ENCODE peak calls at places on chromosomes 16 and 17, in seven cellular contexts. One of them, this sample, is unnamed. For H3K36me3, the result is how much of the 10 kb centered on the place peaks cover.

GRCh38 chr16:63187638-63188037 is 1151.4 kb upstream of the CDH8 start:
- DNase-seq in GM23338: no peak
- DNase-seq in GM12878: no peak
- DNase-seq in spleen: no peak
- DNase-seq in sigmoid colon: no peak
- DNase-seq in transverse colon: no peak
- DNase-seq in SK-N-SH: no peak
- DNase-seq in this sample: no peak

GRCh38 chr16:28879261-28879840 is 1.1 kb downstream of the ATP2A1 start:
- DNase-seq in GM23338: no peak
- DNase-seq in GM12878: no peak
- DNase-seq in spleen: no peak
- DNase-seq in sigmoid colon: no peak
- DNase-seq in transverse colon: peak
- DNase-seq in SK-N-SH: no peak
- DNase-seq in this sample: no peak

GRCh38 chr16:29198231-29198630 is 208.3 kb downstream of the NPIPB11 start:
- DNase-seq in GM23338: no peak
- DNase-seq in GM12878: no peak
- DNase-seq in spleen: no peak
- DNase-seq in sigmoid colon: no peak
- DNase-seq in transverse colon: peak
- DNase-seq in SK-N-SH: no peak
- DNase-seq in this sample: peak

GRCh38 chr16:23876256-23876896 is 40.6 kb downstream of the PRKCB start:
- DNase-seq in GM23338: no peak
- DNase-seq in GM12878: no peak
- DNase-seq in spleen: no peak
- DNase-seq in sigmoid colon: no peak
- DNase-seq in transverse colon: no peak
- DNase-seq in SK-N-SH: no peak
- DNase-seq in this sample: no peak

GRCh38 chr16:58286280-58286679 is 8.5 kb downstream of the PRSS54 start:
- DNase-seq in GM23338: no peak
- DNase-seq in GM12878: no peak
- DNase-seq in spleen: no peak
- DNase-seq in sigmoid colon: no peak
- DNase-seq in transverse colon: no peak
- DNase-seq in SK-N-SH: no peak
- DNase-seq in this sample: no peak

GRCh38 chr16:83470406-83470805 is 337.4 kb upstream of the HSBP1 start:
- DNase-seq in GM23338: no peak
- DNase-seq in GM12878: no peak
- DNase-seq in spleen: no peak
- DNase-seq in sigmoid colon: no peak
- DNase-seq in transverse colon: no peak
- DNase-seq in SK-N-SH: no peak
- DNase-seq in this sample: no peak

GRCh38 chr17:10743316-10744009 is 13.6 kb upstream of the TMEM220 start:
- DNase-seq in GM23338: no peak
- DNase-seq in GM12878: no peak
- DNase-seq in spleen: no peak
- DNase-seq in sigmoid colon: peak
- DNase-seq in transverse colon: no peak
- DNase-seq in SK-N-SH: no peak
- DNase-seq in this sample: no peak

GRCh38 chr17:31750578-31750977 is 108.5 kb downstream of the COPRS start:
- DNase-seq in GM23338: no peak
- DNase-seq in GM12878: no peak
- DNase-seq in spleen: no peak
- DNase-seq in sigmoid colon: no peak
- DNase-seq in transverse colon: no peak
- DNase-seq in SK-N-SH: no peak
- DNase-seq in this sample: no peak

GRCh38 chr16:3696425-3697218 is 20.7 kb downstream of the TRAP1 start:
- DNase-seq in GM23338: no peak
- DNase-seq in GM12878: no peak
- DNase-seq in spleen: no peak
- DNase-seq in sigmoid colon: no peak
- DNase-seq in transverse colon: no peak
- DNase-seq in SK-N-SH: no peak
- DNase-seq in this sample: no peak

GRCh38 chr16:85781685-85782370 is 17.5 kb downstream of the EMC8 start:
- DNase-seq in GM23338: no peak
- DNase-seq in GM12878: no peak
- DNase-seq in spleen: no peak
- DNase-seq in sigmoid colon: peak
- DNase-seq in transverse colon: peak
- DNase-seq in SK-N-SH: no peak
- DNase-seq in this sample: no peak

GRCh38 chr16:48810436-48810802 is 200.4 kb upstream of the N4BP1 start:
- DNase-seq in GM23338: peak
- DNase-seq in GM12878: no peak
- DNase-seq in spleen: no peak
- DNase-seq in sigmoid colon: no peak
- DNase-seq in transverse colon: no peak
- DNase-seq in SK-N-SH: no peak
- DNase-seq in this sample: no peak

GRCh38 chr16:69927056-69927757 is 23.9 kb upstream of the CLEC18A start:
- DNase-seq in GM23338: peak
- DNase-seq in GM12878: no peak
- DNase-seq in spleen: no peak
- DNase-seq in sigmoid colon: peak
- DNase-seq in transverse colon: no peak
- DNase-seq in SK-N-SH: no peak
- DNase-seq in this sample: no peak

GRCh38 chr17:39750131-39751015 is 12.6 kb downstream of the GRB7 start:
- DNase-seq in GM23338: no peak
- DNase-seq in GM12878: no peak
- DNase-seq in spleen: peak
- DNase-seq in sigmoid colon: peak
- DNase-seq in transverse colon: peak
- DNase-seq in SK-N-SH: peak
- DNase-seq in this sample: peak

GRCh38 chr17:73901661-73902415 is 257.6 kb upstream of the SDK2 start:
- DNase-seq in GM23338: peak
- DNase-seq in GM12878: no peak
- DNase-seq in spleen: peak
- DNase-seq in sigmoid colon: no peak
- DNase-seq in transverse colon: peak
- DNase-seq in SK-N-SH: no peak
- DNase-seq in this sample: no peak

GRCh38 chr17:81033535-81034167 is 1.3 kb upstream of the BAIAP2 start:
- DNase-seq in GM23338: no peak
- DNase-seq in GM12878: no peak
- DNase-seq in spleen: peak
- DNase-seq in sigmoid colon: no peak
- DNase-seq in transverse colon: no peak
- DNase-seq in SK-N-SH: no peak
- DNase-seq in this sample: no peak

GRCh38 chr17:79042421-79043190 is 18.6 kb downstream of the C1QTNF1 start:
- DNase-seq in GM23338: peak
- DNase-seq in GM12878: no peak
- DNase-seq in spleen: peak
- DNase-seq in sigmoid colon: peak
- DNase-seq in transverse colon: peak
- DNase-seq in SK-N-SH: peak
- DNase-seq in this sample: no peak
- TF ChIP-seq POLR2AphosphoS5 in GM23338: no peak
- TF ChIP-seq POLR2AphosphoS5 in GM12878: no peak
- TF ChIP-seq POLR2AphosphoS5 in spleen: no peak
- TF ChIP-seq POLR2AphosphoS5 in sigmoid colon: no peak
- TF ChIP-seq POLR2AphosphoS5 in transverse colon: no peak
- TF ChIP-seq POLR2AphosphoS5 in SK-N-SH: no peak
- TF ChIP-seq POLR2AphosphoS5 in this sample: no peak

DNA sequence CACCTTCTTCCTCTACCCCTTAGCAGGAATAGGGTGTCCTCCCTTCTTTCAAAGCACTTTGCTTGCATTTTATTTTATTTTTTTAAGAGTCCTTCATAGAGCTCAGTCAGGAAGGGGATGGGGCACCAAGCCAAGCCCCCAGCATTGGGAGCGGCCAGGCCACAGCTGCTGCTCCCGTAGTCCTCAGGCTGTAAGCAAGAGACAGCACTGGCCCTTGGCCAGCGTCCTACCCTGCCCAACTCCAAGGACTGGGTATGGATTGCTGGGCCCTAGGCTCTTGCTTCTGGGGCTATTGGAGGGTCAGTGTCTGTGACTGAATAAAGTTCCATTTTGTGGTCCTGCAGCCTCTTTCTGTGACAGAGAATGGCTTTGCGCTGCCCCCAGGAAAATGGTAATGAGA is 4.6 kb downstream of the TMUB2 start:
- DNase-seq in GM23338: no peak
- DNase-seq in GM12878: no peak
- DNase-seq in spleen: no peak
- DNase-seq in sigmoid colon: no peak
- DNase-seq in transverse colon: no peak
- DNase-seq in SK-N-SH: no peak
- DNase-seq in this sample: no peak
- H3K36me3 ChIP-seq in GM23338: under half
- H3K36me3 ChIP-seq in GM12878: under half
- H3K36me3 ChIP-seq in spleen: under half
- H3K36me3 ChIP-seq in sigmoid colon: under half
- H3K36me3 ChIP-seq in transverse colon: under half
- H3K36me3 ChIP-seq in SK-N-SH: under half
- H3K36me3 ChIP-seq in this sample: half or more

DNA sequence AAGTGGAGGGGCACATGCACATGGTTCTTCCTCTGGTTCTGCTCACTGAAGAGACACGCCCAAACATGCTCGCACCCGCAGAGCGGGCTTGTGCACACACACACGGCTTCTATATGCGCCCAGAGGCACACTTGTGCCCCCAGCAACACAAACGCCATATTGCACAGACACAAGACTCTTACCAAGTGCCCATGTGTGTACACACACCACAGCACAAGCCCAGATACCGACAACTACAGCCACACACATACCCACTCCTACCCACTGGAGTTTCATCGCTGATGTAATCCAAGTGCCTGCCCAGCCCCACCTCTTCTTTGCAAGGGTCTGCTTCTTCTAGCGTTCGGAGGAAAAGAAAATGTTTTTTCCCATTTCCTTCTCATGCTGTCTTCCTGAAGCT is 6.5 kb upstream of the PRR29 start:
- DNase-seq in GM23338: no peak
- DNase-seq in GM12878: no peak
- DNase-seq in spleen: peak
- DNase-seq in sigmoid colon: no peak
- DNase-seq in transverse colon: no peak
- DNase-seq in SK-N-SH: no peak
- DNase-seq in this sample: no peak
- TF ChIP-seq POLR2AphosphoS5 in GM23338: no peak
- TF ChIP-seq POLR2AphosphoS5 in GM12878: no peak
- TF ChIP-seq POLR2AphosphoS5 in spleen: no peak
- TF ChIP-seq POLR2AphosphoS5 in sigmoid colon: no peak
- TF ChIP-seq POLR2AphosphoS5 in transverse colon: no peak
- TF ChIP-seq POLR2AphosphoS5 in SK-N-SH: no peak
- TF ChIP-seq POLR2AphosphoS5 in this sample: no peak

GRCh38 chr16:84611041-84611440 is 6.8 kb downstream of the COTL1 start:
- DNase-seq in GM23338: no peak
- DNase-seq in GM12878: no peak
- DNase-seq in spleen: no peak
- DNase-seq in sigmoid colon: no peak
- DNase-seq in transverse colon: no peak
- DNase-seq in SK-N-SH: peak
- DNase-seq in this sample: no peak

GRCh38 chr16:84614914-84615813 is 2.7 kb downstream of the COTL1 start:
- DNase-seq in GM23338: no peak
- DNase-seq in GM12878: no peak
- DNase-seq in spleen: no peak
- DNase-seq in sigmoid colon: no peak
- DNase-seq in transverse colon: no peak
- DNase-seq in SK-N-SH: no peak
- DNase-seq in this sample: no peak

GRCh38 chr16:84612686-84613085 is 5.2 kb downstream of the COTL1 start:
- DNase-seq in GM23338: no peak
- DNase-seq in GM12878: no peak
- DNase-seq in spleen: no peak
- DNase-seq in sigmoid colon: no peak
- DNase-seq in transverse colon: no peak
- DNase-seq in SK-N-SH: no peak
- DNase-seq in this sample: no peak

GRCh38 chr16:84614075-84614474 is 3.8 kb downstream of the COTL1 start:
- DNase-seq in GM23338: no peak
- DNase-seq in GM12878: no peak
- DNase-seq in spleen: no peak
- DNase-seq in sigmoid colon: no peak
- DNase-seq in transverse colon: no peak
- DNase-seq in SK-N-SH: no peak
- DNase-seq in this sample: peak

DNA sequence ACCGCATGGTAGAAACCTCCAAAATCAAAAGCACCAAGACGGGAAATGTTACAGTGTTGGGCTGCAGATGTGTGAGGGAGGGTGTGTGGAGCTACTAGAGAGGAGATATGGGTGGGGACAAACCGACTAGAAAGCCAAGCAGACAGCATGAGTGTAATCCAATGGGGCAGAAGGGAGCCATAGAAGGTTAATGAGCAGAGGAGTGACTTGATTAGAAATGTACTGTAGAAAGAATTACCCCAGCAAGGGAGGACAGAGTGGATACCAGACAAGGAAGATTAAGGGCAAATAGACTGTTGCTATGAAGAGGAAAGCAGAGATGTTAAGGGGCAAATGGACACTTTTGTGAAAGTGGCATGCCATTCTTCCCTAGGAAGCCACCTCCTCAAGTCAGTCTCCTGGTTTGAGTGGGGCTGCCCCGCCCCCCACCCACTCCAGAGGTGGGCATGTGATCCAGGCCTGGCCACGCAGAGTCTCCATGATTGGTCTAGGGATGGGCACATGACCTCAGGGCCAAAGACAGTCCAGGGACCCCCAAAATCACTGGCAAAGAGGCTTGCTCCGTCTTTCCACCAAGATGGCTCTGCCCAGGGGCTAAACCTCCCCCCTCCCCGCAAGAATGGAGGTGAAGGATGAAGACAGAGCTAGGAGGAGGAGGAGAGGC is 4.3 kb downstream of the COTL1 start:
- DNase-seq in GM23338: no peak
- DNase-seq in GM12878: no peak
- DNase-seq in spleen: no peak
- DNase-seq in sigmoid colon: no peak
- DNase-seq in transverse colon: no peak
- DNase-seq in SK-N-SH: no peak
- DNase-seq in this sample: peak
- H3K36me3 ChIP-seq in GM23338: under half
- H3K36me3 ChIP-seq in GM12878: under half
- H3K36me3 ChIP-seq in spleen: under half
- H3K36me3 ChIP-seq in sigmoid colon: under half
- H3K36me3 ChIP-seq in transverse colon: under half
- H3K36me3 ChIP-seq in SK-N-SH: under half
- H3K36me3 ChIP-seq in this sample: under half

DNA sequence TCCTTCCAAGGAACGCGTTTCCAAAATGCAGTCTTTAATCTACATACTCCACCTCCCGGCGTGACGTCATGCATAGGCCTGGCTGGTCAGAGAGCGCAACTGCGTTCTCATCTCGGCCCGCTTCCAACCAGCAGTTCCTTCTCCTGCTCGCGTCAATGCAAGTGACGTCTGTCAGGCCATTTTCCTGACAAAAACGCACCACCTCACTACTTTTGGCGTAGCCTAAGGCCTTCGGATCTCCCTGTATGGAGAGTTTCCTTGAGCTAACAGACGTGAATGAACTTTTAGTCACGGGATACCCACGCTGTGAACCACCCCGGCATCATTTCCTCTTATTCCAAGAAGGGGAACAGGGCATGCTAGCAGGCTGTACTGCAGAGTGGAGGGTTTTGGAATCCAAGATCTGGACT is 25.0 kb downstream of the TEX14 start:
- DNase-seq in GM23338: no peak
- DNase-seq in GM12878: no peak
- DNase-seq in spleen: peak
- DNase-seq in sigmoid colon: peak
- DNase-seq in transverse colon: peak
- DNase-seq in SK-N-SH: no peak
- DNase-seq in this sample: peak
- TF ChIP-seq POLR2AphosphoS5 in GM23338: no peak
- TF ChIP-seq POLR2AphosphoS5 in GM12878: no peak
- TF ChIP-seq POLR2AphosphoS5 in spleen: no peak
- TF ChIP-seq POLR2AphosphoS5 in sigmoid colon: peak
- TF ChIP-seq POLR2AphosphoS5 in transverse colon: no peak
- TF ChIP-seq POLR2AphosphoS5 in SK-N-SH: no peak
- TF ChIP-seq POLR2AphosphoS5 in this sample: no peak

This sample was measured in suprapubic skin.